ENCODE peak calls at places on chromosomes 4 and X, in six cellular contexts. W is aorta; V is CD8-positive, alpha-beta T cell; U is thoracic aorta; T is prostate gland; N is hepatocyte. J is an unnamed sample. For H3K4me1, the result is how much of the 10 kb centered on the place peaks cover.

GRCh38 chrX:16827225-16827624 is 41.0 kb downstream of the TXLNG start:
- DNase-seq in N (no peak), W (no peak), T (no peak), U (no peak), V (no peak), J (no peak)

GRCh38 chrX:35842657-35843056 is 44.5 kb downstream of the MAGEB16 start:
- DNase-seq in W (no peak), T (no peak), U (no peak), V (no peak), N (no peak), J (no peak)

GRCh38 chr4:41102360-41103092 is 111.8 kb downstream of the APBB2 start:
- DNase-seq in T (no peak), U (no peak), V (no peak), W (no peak), N (no peak), J (no peak)

GRCh38 chrX:53093748-53094583 is at the start of gene KANTR:
- DNase-seq in V (peak), N (peak), W (peak), U (peak), T (peak), J (peak)

GRCh38 chr4:113943863-113944262 is 35.6 kb downstream of the ARSJ start:
- DNase-seq in N (no peak), V (no peak), T (no peak), W (no peak), U (no peak), J (no peak)

GRCh38 chr4:5921578-5921977 is 28.7 kb upstream of the CRMP1 start:
- DNase-seq in U (no peak), N (no peak), T (no peak), W (no peak), V (no peak), J (no peak)

GRCh38 chrX:129427267-129427666 is 96.0 kb downstream of the SMARCA1 start:
- DNase-seq in T (no peak), W (no peak), N (no peak), V (no peak), U (no peak), J (no peak)

GRCh38 chrX:42996861-42997260 is 218.9 kb upstream of the PPP1R2C start:
- DNase-seq in T (no peak), V (no peak), W (no peak), U (no peak), N (no peak), J (no peak)

GRCh38 chr4:20326977-20327376 is 75.3 kb downstream of the SLIT2 start:
- DNase-seq in V (no peak), W (no peak), T (no peak), U (no peak), N (no peak), J (no peak)

GRCh38 chr4:88738146-88738545 is 40.5 kb upstream of the NAP1L5 start:
- DNase-seq in N (no peak), W (no peak), T (no peak), U (no peak), V (no peak), J (no peak)

GRCh38 chr4:88735554-88735953 is 37.9 kb upstream of the NAP1L5 start:
- DNase-seq in U (no peak), T (no peak), V (no peak), W (no peak), N (no peak), J (no peak)

GRCh38 chr4:88737304-88738015 is 39.8 kb upstream of the NAP1L5 start:
- DNase-seq in N (peak), V (peak), T (peak), U (no peak), W (no peak), J (no peak)

GRCh38 chr4:88734403-88734949 is 36.8 kb upstream of the NAP1L5 start:
- DNase-seq in V (no peak), U (no peak), W (no peak), T (no peak), N (no peak), J (no peak)

GRCh38 chr4:88736264-88736663 is 38.6 kb upstream of the NAP1L5 start:
- DNase-seq in V (no peak), W (no peak), T (no peak), U (no peak), N (no peak), J (no peak)
- H3K4me1 ChIP-seq in V (under half), W (under half), T (under half), U (half or more), N (under half), J (under half)

GRCh38 chr4:925771-926500 is 6.2 kb downstream of the GAK start:
- DNase-seq in W (peak), T (no peak), N (no peak), U (no peak), V (no peak), J (no peak)
- H3K4me1 ChIP-seq in W (under half), T (under half), N (under half), U (under half), V (under half), J (under half)

GRCh38 chrX:114532093-114532805 is 51.6 kb upstream of the HTR2C start:
- DNase-seq in W (no peak), T (peak), V (no peak), N (no peak), U (no peak), J (no peak)
- H3K4me1 ChIP-seq in W (under half), T (under half), V (under half), N (under half), U (under half), J (under half)

DNA sequence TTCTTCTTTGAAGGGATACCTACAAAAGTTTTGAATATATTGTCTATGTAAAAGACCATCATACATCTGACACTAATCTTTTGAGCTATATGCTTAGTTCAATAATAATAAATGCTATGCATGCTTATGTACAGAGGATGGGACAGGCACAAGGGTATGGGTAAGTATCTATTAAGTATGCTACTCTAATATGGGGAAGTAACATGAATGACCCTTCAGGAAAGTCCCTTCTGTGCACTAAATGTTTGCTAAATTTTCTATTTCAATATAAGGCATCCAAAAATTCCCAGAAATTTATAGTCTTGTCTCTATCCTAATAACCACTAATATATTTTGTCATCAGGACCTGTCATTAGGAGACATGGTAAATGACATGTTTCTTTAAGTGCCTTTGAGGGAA is 19.0 kb downstream of the ATP8A1 start:
- DNase-seq in V (no peak), U (no peak), N (no peak), W (no peak), T (no peak), J (no peak)
- H3K4me1 ChIP-seq in V (half or more), U (under half), N (under half), W (under half), T (under half), J (under half)

DNA sequence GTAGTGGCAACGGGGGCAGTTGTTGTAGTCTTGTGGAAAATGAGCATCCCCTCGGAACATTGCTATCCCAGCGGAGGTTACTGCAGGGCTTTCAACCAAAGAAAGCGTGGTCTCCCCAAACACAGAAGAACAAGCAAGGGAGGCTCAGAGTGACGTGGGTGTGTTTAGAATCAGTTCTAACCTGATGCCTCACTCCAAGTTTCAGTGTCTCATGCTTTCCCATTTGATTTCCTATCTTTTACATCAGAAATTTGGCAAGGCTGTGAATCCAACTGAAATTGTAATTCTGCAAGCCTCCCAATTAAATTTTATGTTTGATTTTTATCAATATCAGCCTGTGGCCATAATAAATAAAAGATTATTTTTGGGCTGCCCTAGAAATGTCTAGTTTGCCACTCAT is 156.1 kb upstream of the LNX1 start:
- DNase-seq in V (no peak), W (no peak), T (no peak), U (no peak), N (no peak), J (no peak)
- H3K4me1 ChIP-seq in V (under half), W (under half), T (under half), U (under half), N (under half), J (under half)

GRCh38 chr4:42458686-42459085 is 61.4 kb downstream of the SHISA3 start:
- DNase-seq in W (no peak), N (no peak), U (no peak), V (no peak), T (no peak), J (no peak)

GRCh38 chr4:42460043-42460442 is 62.8 kb downstream of the SHISA3 start:
- DNase-seq in U (no peak), N (peak), W (no peak), V (no peak), T (peak), J (no peak)

GRCh38 chr4:42452823-42453222 is 55.5 kb downstream of the SHISA3 start:
- DNase-seq in T (no peak), W (no peak), N (no peak), V (no peak), U (no peak), J (no peak)

GRCh38 chr4:42453612-42454011 is 56.3 kb downstream of the SHISA3 start:
- DNase-seq in N (no peak), V (no peak), U (no peak), T (no peak), W (no peak), J (no peak)

GRCh38 chr4:42454755-42455154 is 57.5 kb downstream of the SHISA3 start:
- DNase-seq in W (no peak), T (no peak), U (no peak), N (no peak), V (no peak), J (no peak)
- H3K4me1 ChIP-seq in W (under half), T (under half), U (under half), N (under half), V (under half), J (under half)

DNA sequence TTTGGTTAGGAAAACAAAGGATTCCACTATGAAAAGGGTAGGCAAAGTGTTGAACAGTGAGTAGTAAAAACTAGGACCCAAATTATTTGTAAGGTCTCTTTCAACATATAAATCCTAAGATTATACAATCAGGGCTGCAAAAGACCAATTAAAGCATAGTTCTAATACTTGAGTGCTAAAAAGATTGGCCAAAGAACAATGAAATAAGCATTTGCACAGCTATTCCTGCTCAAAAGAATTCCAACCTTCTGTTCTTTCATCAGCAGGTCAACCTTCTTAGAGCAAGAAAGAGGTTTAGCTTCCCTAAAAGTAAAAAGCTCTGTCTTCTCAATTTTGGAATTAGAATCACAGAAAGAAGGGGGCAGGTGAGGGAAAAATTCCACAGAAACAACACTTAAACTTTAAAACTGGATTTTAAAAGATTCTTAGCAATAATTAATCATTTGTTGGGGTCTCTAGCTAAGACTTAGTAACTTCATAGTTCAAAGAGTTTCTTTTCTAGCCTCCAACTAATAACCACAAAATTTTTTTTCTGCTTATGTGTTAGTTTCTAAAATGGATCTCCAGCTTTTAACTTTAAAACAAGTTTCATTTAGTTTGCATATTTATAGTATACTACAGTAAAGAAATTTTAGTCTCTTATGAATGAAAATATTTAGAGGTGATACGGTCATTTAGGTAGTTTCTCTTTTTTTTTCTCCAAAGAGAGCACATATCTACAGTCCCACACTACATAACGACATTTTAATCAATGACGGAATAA is 16.3 kb downstream of the TSPAN5 start:
- DNase-seq in U (no peak), V (no peak), W (no peak), T (no peak), N (no peak), J (no peak)
- H3K4me1 ChIP-seq in U (under half), V (under half), W (under half), T (under half), N (under half), J (under half)

GRCh38 chr4:166257891-166258290 is 384.9 kb downstream of the TLL1 start:
- DNase-seq in T (no peak), V (no peak), W (no peak), U (no peak), N (no peak), J (no peak)
- H3K4me1 ChIP-seq in T (under half), V (under half), W (under half), U (under half), N (under half), J (under half)